ENCODE peak calls at places on chromosome 13, in four cellular contexts. X is GM12878, T is K562, M is HepG2. J is an unnamed sample.

GRCh38 chr13:40401911-40402776 is 264.3 kb downstream of the FOXO1 start:
- DNase-seq in X (peak; percentile 74), T (peak; percentile 25), M (peak; percentile 88), J (peak; percentile 19)

GRCh38 chr13:51125495-51126226 is 14.6 kb upstream of the C13orf42 start:
- DNase-seq in X (peak; percentile 16), T (peak; percentile 23), M (peak; percentile 63), J (peak; percentile 79)

GRCh38 chr13:59261928-59262488 is 901.7 kb downstream of the DIAPH3 start:
- DNase-seq in X (no peak), T (no peak), M (peak; percentile 4), J (peak; percentile 12)

GRCh38 chr13:97223711-97224461 is 1.8 kb downstream of the MBNL2 start:
- DNase-seq in X (no peak), T (peak; percentile 35), M (peak; percentile 64), J (peak; percentile 25)

GRCh38 chr13:83716121-83716520 is 166.2 kb downstream of the SLITRK1 start:
- DNase-seq in X (no peak), T (no peak), M (no peak), J (no peak)

GRCh38 chr13:95474992-95475391 is 77.5 kb upstream of the CLDN10 start:
- DNase-seq in X (no peak), T (no peak), M (no peak), J (no peak)

GRCh38 chr13:67107973-67108372 is 122.2 kb downstream of the PCDH9 start:
- DNase-seq in X (no peak), T (no peak), M (no peak), J (no peak)

GRCh38 chr13:24802074-24802473 is 38.1 kb downstream of the RNF17 start:
- DNase-seq in X (no peak), T (no peak), M (no peak), J (no peak)

GRCh38 chr13:106417467-106418110 is 117.9 kb downstream of the EFNB2 start:
- DNase-seq in X (no peak), T (no peak), M (no peak), J (no peak)

GRCh38 chr13:90591927-90592268 is 755.6 kb upstream of the MIR17HG start:
- DNase-seq in X (no peak), T (no peak), M (peak; percentile 3), J (no peak)

GRCh38 chr13:33487575-33488243 is 202.2 kb upstream of the STARD13 start:
- DNase-seq in X (peak; percentile 27), T (no peak), M (peak; percentile 10), J (peak; percentile 13)

GRCh38 chr13:64239372-64239771 is 2823.7 kb upstream of the PCDH20 start:
- DNase-seq in X (no peak), T (no peak), M (no peak), J (no peak)

GRCh38 chr13:89315287-89315686 is 1644.1 kb downstream of the SLITRK5 start:
- DNase-seq in X (no peak), T (no peak), M (no peak), J (no peak)

GRCh38 chr13:41541142-41541938 is 84.0 kb downstream of the RGCC start:
- DNase-seq in X (no peak), T (no peak), M (no peak), J (no peak)

GRCh38 chr13:32022292-32022691 is 9.3 kb upstream of the FRY start:
- DNase-seq in X (no peak), T (no peak), M (no peak), J (no peak)

GRCh38 chr13:48500652-48501197 is 32.2 kb downstream of the RCBTB2 start:
- DNase-seq in X (no peak), T (no peak), M (peak; percentile 41), J (no peak)

GRCh38 chr13:99990045-99990977 is 8.7 kb downstream of the ZIC2 start:
- DNase-seq in X (no peak), T (no peak), M (no peak), J (no peak)

GRCh38 chr13:97388385-97388784 is 45.6 kb upstream of the RAP2A start:
- DNase-seq in X (no peak), T (no peak), M (no peak), J (no peak)

GRCh38 chr13:96080676-96081075 is 9.2 kb upstream of the HS6ST3 start:
- DNase-seq in X (no peak), T (no peak), M (no peak), J (no peak)

GRCh38 chr13:42574435-42575311 is 721 bp downstream of the TNFSF11 start:
- DNase-seq in X (no peak), T (no peak), M (no peak), J (no peak)

GRCh38 chr13:65584126-65584525 is 1646.0 kb downstream of the PCDH9 start:
- DNase-seq in X (no peak), T (no peak), M (no peak), J (no peak)

GRCh38 chr13:49536144-49536873 is 40.6 kb downstream of the PHF11 start:
- DNase-seq in X (no peak), T (no peak), M (no peak), J (no peak)

GRCh38 chr13:99385161-99385560 is 78.0 kb upstream of the GPR183 start:
- DNase-seq in X (no peak), T (no peak), M (no peak), J (no peak)

DNA sequence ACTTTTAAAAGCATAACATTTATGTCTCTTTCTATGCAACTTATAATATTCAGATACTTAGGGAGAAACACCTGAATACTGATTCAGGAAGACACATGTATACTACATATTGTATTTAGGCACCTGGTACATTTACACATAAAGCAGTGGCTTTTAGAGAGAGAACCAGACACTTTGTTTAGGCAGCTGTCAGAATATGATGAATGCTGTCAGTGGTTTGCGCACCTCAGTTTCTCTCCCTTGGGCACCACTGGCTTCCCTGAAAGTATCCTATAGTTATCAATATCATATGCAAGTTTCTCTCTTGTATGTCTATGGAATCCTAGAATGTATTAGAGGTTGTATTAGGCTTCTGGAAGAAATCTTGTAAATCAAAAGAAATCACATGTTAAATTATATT is 426.3 kb downstream of the GPC6 start:
- DNase-seq in X (no peak), T (no peak), M (no peak), J (no peak)
- TF ChIP-seq TARDBP in X (no peak), T (no peak), M (no peak), J (no peak)

DNA sequence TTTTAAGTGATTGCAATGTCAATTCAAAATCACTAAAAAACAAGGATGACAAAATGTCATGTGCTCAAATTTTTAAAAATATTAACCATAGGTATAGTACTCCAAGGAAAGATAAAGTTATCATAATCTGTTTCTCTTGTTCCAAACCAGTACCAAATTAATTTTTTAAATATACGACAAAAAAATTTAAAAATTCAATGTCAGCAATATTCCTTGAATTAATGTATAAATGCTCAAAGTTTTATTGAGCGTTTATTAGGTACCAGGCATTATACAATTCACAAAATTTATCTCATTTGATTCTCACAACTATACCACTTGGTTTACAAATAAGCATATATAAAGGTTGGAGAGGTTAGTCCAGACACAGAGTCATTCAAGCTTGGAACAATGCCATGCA is 64.7 kb downstream of the MYCBP2 start:
- DNase-seq in X (no peak), T (no peak), M (no peak), J (no peak)
- TF ChIP-seq FOXM1 in X (no peak), T (no peak), M (no peak), J (no peak)

DNA sequence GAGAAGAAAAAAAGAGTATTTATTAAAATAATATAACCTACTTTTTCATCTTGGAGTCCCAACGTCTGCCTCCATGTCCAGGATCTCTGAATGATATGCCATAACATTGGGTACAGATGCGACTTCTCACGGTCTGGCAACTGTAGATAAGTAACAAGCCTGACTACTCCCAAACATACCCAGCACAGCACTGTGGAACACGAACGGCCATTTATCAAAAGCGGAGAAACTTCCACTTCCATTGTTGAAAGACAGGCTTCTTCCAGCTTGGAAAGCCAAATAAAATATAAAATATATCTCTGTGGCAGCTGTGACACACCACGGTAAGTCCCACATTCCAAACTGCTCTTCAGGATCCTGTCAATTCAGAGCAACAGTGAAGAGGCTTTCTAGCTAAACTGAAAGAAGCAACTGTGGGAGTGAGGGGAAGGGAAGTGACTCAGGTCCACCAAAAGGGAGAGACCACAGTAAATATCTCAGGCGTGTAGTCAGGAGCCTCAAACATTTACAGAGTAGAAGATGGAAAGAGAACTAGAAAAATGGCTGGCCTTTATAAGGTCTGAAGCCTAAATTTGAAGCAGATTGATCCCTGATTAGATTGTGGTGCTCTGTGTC is 331.7 kb downstream of the LIG4 start:
- DNase-seq in X (no peak), T (peak; percentile 84), M (no peak), J (no peak)
- TF ChIP-seq TARDBP in X (no peak), T (no peak), M (no peak), J (no peak)

GRCh38 chr13:108326318-108326717 is 56.8 kb downstream of the TNFSF13B start:
- DNase-seq in X (peak; percentile 8), T (no peak), M (peak; percentile 13), J (no peak)

GRCh38 chr13:108325863-108326262 is 56.3 kb downstream of the TNFSF13B start:
- DNase-seq in X (no peak), T (no peak), M (no peak), J (no peak)

GRCh38 chr13:108322206-108322824 is 52.8 kb downstream of the TNFSF13B start:
- DNase-seq in X (peak; percentile 9), T (peak; percentile 22), M (peak; percentile 23), J (peak; percentile 6)
- TF ChIP-seq FOXM1 in X (no peak), T (no peak), M (no peak), J (no peak)

GRCh38 chr13:29548722-29549446 is 46.6 kb downstream of the SLC7A1 start:
- DNase-seq in X (no peak), T (no peak), M (no peak), J (peak; percentile 46)
- TF ChIP-seq TARDBP in X (no peak), T (no peak), M (no peak), J (no peak)

GRCh38 chr13:93254775-93255174 is 28.2 kb downstream of the GPC6 start:
- DNase-seq in X (no peak), T (no peak), M (no peak), J (no peak)
- TF ChIP-seq FOXM1 in X (no peak), T (no peak), M (no peak), J (no peak)

GRCh38 chr13:114048463-114048862 is 74.6 kb upstream of the C13orf46 start:
- DNase-seq in X (no peak), T (no peak), M (no peak), J (no peak)
- TF ChIP-seq TARDBP in X (no peak), T (no peak), M (no peak), J (no peak)

GRCh38 chr13:44301639-44302015 is 72.0 kb upstream of the SERP2 start:
- DNase-seq in X (no peak), T (no peak), M (no peak), J (no peak)

GRCh38 chr13:44302233-44302632 is 71.4 kb upstream of the SERP2 start:
- DNase-seq in X (no peak), T (no peak), M (no peak), J (no peak)

GRCh38 chr13:44303681-44304432 is 69.8 kb upstream of the SERP2 start:
- DNase-seq in X (no peak), T (no peak), M (no peak), J (no peak)

GRCh38 chr13:44304433-44304725 is 69.2 kb upstream of the SERP2 start:
- DNase-seq in X (no peak), T (no peak), M (no peak), J (no peak)

GRCh38 chr13:44302948-44303575 is 70.6 kb upstream of the SERP2 start:
- DNase-seq in X (no peak), T (no peak), M (no peak), J (no peak)
- TF ChIP-seq FOXM1 in X (no peak), T (no peak), M (no peak), J (no peak)